ENCODE peak calls at places on chromosomes 5 and 9, in five cellular contexts. J is activated CD4-positive, CD25-positive, alpha-beta regulatory T cell; F is stimulated activated CD4-positive, alpha-beta T cell treated with anti-CD3 and anti-CD28 coated beads, TNF-alpha, amount 100 ng/mL, for 1 hour; V is foreskin fibroblast; T is AG08395. W is an unnamed sample.

GRCh38 chr5:77168187-77168883 is 42.1 kb upstream of the PDE8B start:
- DNase-seq in J (no peak), F (no peak), V (peak; percentile 79), T (peak; percentile 66), W (peak; percentile 76)

GRCh38 chr5:133519191-133519590 is 93.2 kb downstream of the FSTL4 start:
- DNase-seq in J (no peak), F (no peak), V (no peak), T (no peak), W (no peak)

GRCh38 chr5:139821806-139822552 is 26.4 kb downstream of the PSD2 start:
- DNase-seq in J (no peak), F (no peak), V (no peak), T (no peak), W (no peak)

GRCh38 chr5:60943624-60944023 is 1.2 kb downstream of the ERCC8 start:
- DNase-seq in J (no peak), F (no peak), V (peak; percentile 6), T (no peak), W (no peak)

GRCh38 chr5:38515081-38515480 is 41.4 kb downstream of the LIFR start:
- DNase-seq in J (no peak), F (no peak), V (no peak), T (no peak), W (no peak)

GRCh38 chr5:66307647-66308257 is 163.7 kb downstream of the SREK1 start:
- DNase-seq in J (no peak), F (no peak), V (peak; percentile 78), T (peak; percentile 67), W (peak; percentile 70)

GRCh38 chr5:21199087-21199486 is 1211.1 kb upstream of the CDH18 start:
- DNase-seq in J (no peak), F (no peak), V (no peak), T (no peak), W (no peak)

GRCh38 chr9:4417578-4418325 is 72.5 kb upstream of the SLC1A1 start:
- DNase-seq in J (no peak), F (no peak), V (peak; percentile 75), T (peak; percentile 32), W (peak; percentile 56)

GRCh38 chr9:36936498-36936831 is 97.6 kb downstream of the PAX5 start:
- DNase-seq in J (no peak), F (no peak), V (no peak), T (no peak), W (no peak)

GRCh38 chr5:43620944-43621505 is 18.0 kb downstream of the NNT start:
- DNase-seq in J (no peak), F (no peak), V (no peak), T (no peak), W (no peak)

GRCh38 chr9:655875-656274 is 185.6 kb upstream of the DMRT1 start:
- DNase-seq in J (no peak), F (no peak), V (no peak), T (no peak), W (peak; percentile 27)

GRCh38 chr9:33139421-33140228 is 27.5 kb downstream of the B4GALT1 start:
- DNase-seq in J (no peak), F (no peak), V (peak; percentile 95), T (peak; percentile 80), W (peak; percentile 87)

GRCh38 chr5:154403776-154404387 is 41.9 kb upstream of the SAP30L start:
- DNase-seq in J (no peak), F (no peak), V (peak; percentile 22), T (no peak), W (no peak)

GRCh38 chr9:120839146-120839545 is 3.6 kb downstream of the PSMD5 start:
- DNase-seq in J (no peak), F (no peak), V (no peak), T (peak; percentile 23), W (no peak)

GRCh38 chr9:113737414-113738271 is 138.5 kb upstream of the ZNF618 start:
- DNase-seq in J (no peak), F (no peak), V (peak; percentile 78), T (peak; percentile 55), W (peak; percentile 69)

GRCh38 chr9:3087697-3088096 is 243.8 kb upstream of the PUM3 start:
- DNase-seq in J (no peak), F (no peak), V (no peak), T (no peak), W (no peak)

GRCh38 chr5:132093310-132093709 is 19.7 kb downstream of the CSF2 start:
- DNase-seq in J (no peak), F (no peak), V (no peak), T (no peak), W (no peak)

GRCh38 chr5:53089481-53089976 is 20.0 kb downstream of the MOCS2 start:
- DNase-seq in J (no peak), F (no peak), V (no peak), T (no peak), W (no peak)

GRCh38 chr5:87411586-87412416 is 929 bp downstream of the CCNH start:
- DNase-seq in J (no peak), F (no peak), V (peak; percentile 55), T (peak; percentile 14), W (peak; percentile 15)

GRCh38 chr5:75623846-75624245 is 12.6 kb downstream of the ANKDD1B start:
- DNase-seq in J (no peak), F (no peak), V (peak; percentile 27), T (no peak), W (no peak)

GRCh38 chr5:55073211-55073610 is 29.2 kb upstream of the GZMA start:
- DNase-seq in J (no peak), F (no peak), V (no peak), T (no peak), W (no peak)